ENCODE peak calls at places on chromosomes 7 and 10, in eight cellular contexts. G is gastrocnemius medialis; V is astrocyte; H is bronchial epithelial cell; T is epithelial cell of esophagus; Z is CD8-positive, alpha-beta T cell; I is fibroblast of lung; K is AG04450. E is an unnamed sample.
A peak's percentile ranks its signal among the peaks of the same experiment; 100 is the strongest.

GRCh38 chr7:131897016-131897789 is 340.8 kb upstream of the PODXL start:
- DNase-seq in I (peak; percentile 26), K (no peak), G (no peak), T (peak; percentile 7), Z (no peak), H (peak; percentile 50), V (peak; percentile 93), E (peak; percentile 32)

GRCh38 chr7:96327429-96327828 is 5.5 kb upstream of the SLC25A13 start:
- DNase-seq in I (no peak), H (peak; percentile 79), V (no peak), Z (no peak), G (no peak), T (peak; percentile 72), K (no peak), E (no peak)

GRCh38 chr10:62038609-62039190 is 137.2 kb downstream of the ARID5B start:
- DNase-seq in T (peak; percentile 78), I (peak; percentile 84), H (peak; percentile 74), K (no peak), V (peak; percentile 74), G (peak; percentile 48), Z (peak; percentile 63), E (peak; percentile 75)

GRCh38 chr7:103735377-103735776 is 254.1 kb downstream of the RELN start:
- DNase-seq in K (peak; percentile 6), V (peak; percentile 71), I (peak; percentile 25), H (peak; percentile 90), Z (no peak), T (peak; percentile 84), G (no peak), E (peak; percentile 63)

GRCh38 chr10:15571570-15571969 is 148.2 kb downstream of the ITGA8 start:
- DNase-seq in K (peak; percentile 57), I (peak; percentile 90), G (no peak), V (peak; percentile 36), T (no peak), Z (no peak), H (peak; percentile 2), E (peak; percentile 66)

GRCh38 chr10:121709674-121710073 is 111.4 kb upstream of the FGFR2 start:
- DNase-seq in I (no peak), H (no peak), G (no peak), T (no peak), K (no peak), Z (no peak), V (peak; percentile 69), E (peak; percentile 59)

GRCh38 chr10:71584902-71585578 is 134.5 kb downstream of the C10orf105 start:
- DNase-seq in H (no peak), I (no peak), G (no peak), V (peak; percentile 24), Z (no peak), T (no peak), K (no peak), E (peak; percentile 96)

GRCh38 chr10:126455766-126456425 is 67.6 kb upstream of the ADAM12 start:
- DNase-seq in K (no peak), Z (no peak), T (no peak), V (no peak), H (peak; percentile 23), G (no peak), I (peak; percentile 38), E (no peak)

GRCh38 chr10:95755511-95756004 is 405 bp upstream of the ENTPD1 start:
- DNase-seq in Z (no peak), H (no peak), V (no peak), T (peak; percentile 11), G (no peak), I (no peak), K (no peak), E (no peak)

GRCh38 chr10:28929942-28930341 is 252.6 kb downstream of the BAMBI start:
- DNase-seq in K (no peak), V (no peak), H (no peak), T (no peak), G (no peak), Z (no peak), I (no peak), E (no peak)

GRCh38 chr10:43202224-43202656 is 64.0 kb downstream of the CSGALNACT2 start:
- DNase-seq in K (no peak), H (peak; percentile 21), I (peak; percentile 21), T (peak; percentile 32), G (no peak), Z (peak; percentile 32), V (no peak), E (no peak)

GRCh38 chr10:63466168-63466935 is 575 bp upstream of the JMJD1C start:
- DNase-seq in I (peak; percentile 71), H (peak; percentile 57), T (peak; percentile 73), G (peak; percentile 32), K (no peak), Z (peak; percentile 18), V (peak; percentile 58), E (peak; percentile 53)

GRCh38 chr10:22606164-22606614 is 108.2 kb downstream of the PIP4K2A start:
- DNase-seq in T (no peak), V (peak; percentile 31), Z (peak; percentile 34), K (no peak), G (no peak), I (no peak), H (no peak), E (peak; percentile 39)

GRCh38 chr7:15463801-15464761 is 97.7 kb downstream of the AGMO start:
- DNase-seq in T (no peak), V (no peak), I (peak; percentile 58), H (no peak), K (no peak), Z (no peak), G (no peak), E (no peak)

GRCh38 chr10:29469481-29470354 is 165.1 kb downstream of the SVIL start:
- DNase-seq in T (no peak), Z (no peak), H (no peak), G (no peak), K (no peak), V (no peak), I (no peak), E (no peak)

GRCh38 chr7:39615350-39615975 is 7.9 kb upstream of the RALA start:
- DNase-seq in T (no peak), Z (no peak), I (no peak), G (no peak), H (no peak), V (no peak), K (no peak), E (no peak)

GRCh38 chr10:18233775-18234174 is 93.6 kb downstream of the CACNB2 start:
- DNase-seq in G (no peak), H (no peak), T (peak; percentile 13), I (no peak), Z (no peak), V (no peak), K (no peak), E (peak; percentile 16)

GRCh38 chr10:84365339-84365881 is 37.0 kb downstream of the CCSER2 start:
- DNase-seq in V (no peak), K (no peak), I (peak; percentile 73), H (no peak), Z (no peak), G (no peak), T (no peak), E (no peak)

GRCh38 chr7:80466638-80467037 is 45.2 kb downstream of the GNAT3 start:
- DNase-seq in G (no peak), I (no peak), Z (no peak), V (no peak), H (peak; percentile 39), K (no peak), T (peak; percentile 34), E (no peak)

GRCh38 chr10:13801156-13801906 is 214.6 kb downstream of the PRPF18 start:
- DNase-seq in H (no peak), I (no peak), T (no peak), V (no peak), K (no peak), Z (no peak), G (no peak), E (no peak)

GRCh38 chr7:73448609-73449008 is 15.0 kb downstream of the FZD9 start:
- DNase-seq in G (no peak), H (no peak), K (no peak), V (no peak), I (peak; percentile 31), T (no peak), Z (no peak), E (no peak)

GRCh38 chr10:119370972-119371703 is 163.8 kb downstream of the GRK5 start:
- DNase-seq in G (peak; percentile 55), H (no peak), K (peak; percentile 66), T (peak; percentile 16), V (peak; percentile 60), I (peak; percentile 93), Z (no peak), E (peak; percentile 86)

GRCh38 chr7:128403676-128404075 is 6.1 kb downstream of the IMPDH1 start:
- DNase-seq in K (no peak), V (no peak), H (no peak), T (no peak), G (no peak), I (no peak), Z (no peak), E (no peak)
- H3K4me3 ChIP-seq in K (no peak overlapping the region), V (peak overlapping the region; percentile 73), H (no peak overlapping the region), T (no peak overlapping the region), G (no peak overlapping the region), I (no peak overlapping the region), Z (no peak overlapping the region), E (no peak overlapping the region)

GRCh38 chr10:117107280-117107679 is 30.8 kb downstream of the VAX1 start:
- DNase-seq in V (no peak), H (no peak), K (no peak), Z (no peak), G (no peak), T (no peak), I (no peak), E (no peak)

GRCh38 chr10:117112220-117112619 is 25.9 kb downstream of the VAX1 start:
- DNase-seq in I (no peak), T (no peak), V (no peak), K (no peak), Z (no peak), H (no peak), G (no peak), E (no peak)
- TF ChIP-seq CTCF in I (no peak), T (peak; percentile 51), V (peak; percentile 39), K (peak; percentile 50), Z (no peak), H (peak; percentile 15), G (no peak), E (peak; percentile 31)

GRCh38 chr7:41701068-41701467 is 1.8 kb downstream of the INHBA start:
- DNase-seq in Z (no peak), T (no peak), V (no peak), K (no peak), G (no peak), H (no peak), I (no peak), E (no peak)
- H3K4me3 ChIP-seq in Z (no peak overlapping the region), T (peak overlapping the region; percentile 48), V (peak overlapping the region; percentile 91), K (peak overlapping the region; percentile 81), G (no peak overlapping the region), H (no peak overlapping the region), I (peak overlapping the region; percentile 88), E (peak overlapping the region; percentile 82)

DNA sequence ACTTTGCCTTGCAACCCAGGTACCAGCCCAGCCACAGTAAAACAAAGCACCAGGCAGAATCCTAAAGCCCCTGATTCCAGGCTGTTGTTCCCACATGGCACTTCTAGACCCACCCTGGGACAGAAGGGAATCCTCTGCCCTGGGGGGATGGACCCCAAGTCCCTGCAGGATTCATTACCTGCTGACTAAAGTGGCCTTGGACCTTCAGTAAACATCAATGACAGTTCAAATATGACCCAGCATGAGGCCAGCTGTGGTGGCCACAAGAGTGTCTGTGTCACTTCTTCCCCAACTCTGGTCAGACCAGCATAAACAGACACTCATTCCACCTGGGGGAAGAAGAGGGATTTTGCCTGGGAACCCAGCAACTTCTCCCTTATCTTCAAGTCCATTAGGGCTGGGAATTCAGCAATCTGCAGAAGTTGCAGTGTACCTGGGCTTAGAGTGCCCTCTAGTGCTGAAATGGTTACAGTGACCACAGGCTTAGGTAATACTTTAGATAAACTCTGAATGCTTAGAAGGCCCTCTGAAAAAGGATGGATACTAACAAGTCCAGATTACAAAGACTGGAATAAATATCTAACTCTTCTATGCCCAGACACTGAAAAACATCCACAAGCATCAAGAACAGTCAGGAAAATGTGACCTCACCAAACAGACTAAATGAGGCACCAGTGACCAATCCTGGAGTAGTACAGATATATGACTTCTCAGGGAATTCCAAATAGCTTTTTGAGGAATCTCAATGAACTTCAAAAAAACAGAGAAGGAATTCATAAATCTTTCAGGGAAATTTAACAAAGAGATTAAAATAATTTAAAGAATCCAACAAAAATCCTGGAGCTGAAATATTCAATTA is 108.5 kb upstream of the TMEM168 start:
- DNase-seq in H (peak; percentile 64), V (peak; percentile 49), T (peak; percentile 77), K (peak; percentile 49), Z (no peak), I (peak; percentile 82), G (no peak), E (peak; percentile 73)
- TF ChIP-seq CTCF in H (peak; percentile 78), V (peak; percentile 91), T (peak; percentile 92), K (peak; percentile 89), Z (peak; percentile 57), I (peak; percentile 88), G (peak; percentile 42), E (peak; percentile 87)

E was measured in brain microvascular endothelial cell.